ENCODE peak calls at places on chromosome 1, in ten cellular contexts. M is amniotic stem cell; G is cardiac fibroblast; E is activated T-helper 1 cell treated with anti-CD3 and anti-CD28 coated beads, Interleukin-12 subunit alpha, Interleukin-12 subunit beta, Interleukin-2, Interleukin-4 antibody, amounts not matched to agents 30 ng/mL and 10 ng/mL and 1 ng/mL, durations not matched to agents 14 hours and 24 hours and 36 hours; B is renal cortical epithelial cell; H is Karpas-422; O is NCI-H2081 treated with DMSO at 0.1 percent for 48 hours; R is A549; J is GM23338; T is GM12892. W is an unnamed sample.

GRCh38 chr1:241323510-241323909 is 33.5 kb downstream of the RGS7 start:
- DNase-seq in O (no peak), R (peak; percentile 17), E (no peak), J (peak; percentile 83), T (no peak), M (peak; percentile 27), G (peak; percentile 68), H (peak; percentile 48), B (peak; percentile 31), W (no peak)

GRCh38 chr1:8847990-8848389 is 30.5 kb downstream of the ENO1 start:
- DNase-seq in J (no peak), H (no peak), R (no peak), O (no peak), E (no peak), G (no peak), T (no peak), B (no peak), M (no peak), W (no peak)

GRCh38 chr1:22349302-22350043 is 102.2 kb upstream of the ZBTB40 start:
- DNase-seq in G (no peak), E (no peak), O (no peak), J (no peak), T (no peak), B (no peak), R (no peak), M (no peak), H (no peak), W (no peak)

GRCh38 chr1:53505401-53505800 is 46.2 kb downstream of the DMRTB1 start:
- DNase-seq in H (no peak), M (no peak), G (no peak), R (no peak), B (no peak), J (no peak), T (no peak), O (no peak), E (no peak), W (no peak)

GRCh38 chr1:77273891-77274290 is 7.9 kb upstream of the AK5 start:
- DNase-seq in O (no peak), J (no peak), H (no peak), R (no peak), B (peak; percentile 44), M (no peak), T (no peak), E (no peak), G (peak; percentile 44), W (no peak)

GRCh38 chr1:233518344-233518743 is 95.6 kb upstream of the KCNK1 start:
- DNase-seq in J (peak; percentile 91), O (no peak), T (no peak), B (peak; percentile 34), G (peak; percentile 4), H (peak; percentile 88), E (no peak), R (peak; percentile 63), M (no peak), W (no peak)

GRCh38 chr1:44884746-44885145 is 41.7 kb upstream of the PTCH2 start:
- DNase-seq in O (peak; percentile 50), E (no peak), R (no peak), M (no peak), J (no peak), B (no peak), T (no peak), G (peak; percentile 31), H (no peak), W (peak; percentile 59)

GRCh38 chr1:14486401-14487110 is 111.9 kb upstream of the KAZN start:
- DNase-seq in M (peak; percentile 43), R (no peak), O (no peak), G (peak; percentile 21), H (no peak), T (no peak), E (no peak), J (no peak), B (peak; percentile 88), W (no peak)

GRCh38 chr1:229171934-229172333 is 99.0 kb upstream of the RAB4A start:
- DNase-seq in H (no peak), O (peak; percentile 86), R (no peak), J (peak; percentile 28), B (no peak), M (no peak), E (no peak), G (no peak), T (no peak), W (no peak)

GRCh38 chr1:214552174-214552608 is 789 bp upstream of the PTPN14 start:
- DNase-seq in H (no peak), M (peak; percentile 47), B (peak; percentile 88), J (peak; percentile 97), R (peak; percentile 78), O (no peak), T (no peak), G (peak; percentile 72), E (no peak), W (peak; percentile 87)

GRCh38 chr1:48439380-48439779 is 32.6 kb downstream of the SPATA6 start:
- DNase-seq in B (no peak), O (no peak), R (no peak), T (no peak), M (no peak), J (no peak), G (no peak), H (no peak), E (no peak), W (no peak)

GRCh38 chr1:4974981-4975685 is 320.7 kb downstream of the AJAP1 start:
- DNase-seq in B (no peak), J (no peak), M (no peak), T (no peak), E (no peak), G (no peak), O (no peak), R (no peak), H (no peak), W (no peak)

GRCh38 chr1:150168960-150169565 is 19.3 kb downstream of the PLEKHO1 start:
- DNase-seq in M (peak; percentile 25), O (no peak), R (peak; percentile 65), H (peak; percentile 71), G (peak; percentile 75), T (no peak), B (peak; percentile 30), J (peak; percentile 77), E (peak; percentile 28), W (peak; percentile 77)

GRCh38 chr1:156812293-156812990 is 4.2 kb downstream of the SH2D2A start:
- DNase-seq in T (no peak), B (no peak), M (no peak), R (no peak), E (no peak), O (no peak), G (peak; percentile 34), J (no peak), H (no peak), W (peak; percentile 27)

GRCh38 chr1:60461889-60462595 is 388.5 kb upstream of the C1orf87 start:
- DNase-seq in T (no peak), B (peak; percentile 93), M (no peak), G (peak; percentile 43), J (peak; percentile 6), E (no peak), H (no peak), R (no peak), O (no peak), W (no peak)

GRCh38 chr1:240457203-240457602 is 154.8 kb downstream of the GREM2 start:
- DNase-seq in B (no peak), G (no peak), H (no peak), E (no peak), T (no peak), O (no peak), R (no peak), J (no peak), M (no peak), W (no peak)

GRCh38 chr1:225470210-225470609 is 42.4 kb upstream of the LBR start:
- DNase-seq in M (no peak), E (no peak), B (no peak), J (no peak), G (no peak), T (no peak), O (no peak), R (no peak), H (no peak), W (peak; percentile 42)

GRCh38 chr1:228410015-228410414 is 3.4 kb upstream of the TRIM11 start:
- DNase-seq in M (no peak), R (no peak), B (peak; percentile 13), E (no peak), G (peak; percentile 57), O (no peak), J (no peak), T (no peak), H (no peak), W (no peak)